ENCODE peak calls at places on chromosomes 5 and 9, in four cellular contexts. One of them, this sample, is unnamed.

GRCh38 chr5:66769839-66770617 is 173.8 kb downstream of the MAST4 start:
- DNase-seq in GM13977: no peak
- DNase-seq in NCI-H526: no peak
- DNase-seq in NCI-H1105 treated with DMSO at 0.1 percent for 48 hours: peak
- DNase-seq in this sample: no peak

GRCh38 chr9:3879731-3880493 is 354.1 kb upstream of the RFX3 start:
- DNase-seq in NCI-H526: peak
- DNase-seq in GM13977: no peak
- DNase-seq in NCI-H1105 treated with DMSO at 0.1 percent for 48 hours: peak
- DNase-seq in this sample: no peak

GRCh38 chr5:2865856-2866546 is 114.5 kb upstream of the IRX2 start:
- DNase-seq in NCI-H526: no peak
- DNase-seq in GM13977: no peak
- DNase-seq in NCI-H1105 treated with DMSO at 0.1 percent for 48 hours: no peak
- DNase-seq in this sample: no peak

GRCh38 chr5:144203750-144204596 is 33.3 kb downstream of the KCTD16 start:
- DNase-seq in GM13977: peak
- DNase-seq in NCI-H526: peak
- DNase-seq in NCI-H1105 treated with DMSO at 0.1 percent for 48 hours: peak
- DNase-seq in this sample: no peak

GRCh38 chr5:91639744-91640143 is 256.6 kb upstream of the ARRDC3 start:
- DNase-seq in NCI-H526: no peak
- DNase-seq in NCI-H1105 treated with DMSO at 0.1 percent for 48 hours: no peak
- DNase-seq in GM13977: no peak
- DNase-seq in this sample: no peak

GRCh38 chr5:108749130-108749861 is 1.6 kb downstream of the FER start:
- DNase-seq in NCI-H1105 treated with DMSO at 0.1 percent for 48 hours: no peak
- DNase-seq in NCI-H526: no peak
- DNase-seq in GM13977: peak
- DNase-seq in this sample: no peak

GRCh38 chr9:111056554-111056953 is 18.3 kb upstream of the LPAR1 start:
- DNase-seq in GM13977: no peak
- DNase-seq in NCI-H526: no peak
- DNase-seq in NCI-H1105 treated with DMSO at 0.1 percent for 48 hours: peak
- DNase-seq in this sample: no peak

GRCh38 chr9:129464972-129465833 is 155.7 kb downstream of the C9orf50 start:
- DNase-seq in GM13977: no peak
- DNase-seq in NCI-H526: no peak
- DNase-seq in NCI-H1105 treated with DMSO at 0.1 percent for 48 hours: no peak
- DNase-seq in this sample: no peak

GRCh38 chr5:89255845-89256463 is 373.0 kb upstream of the MEF2C start:
- DNase-seq in NCI-H526: peak
- DNase-seq in GM13977: no peak
- DNase-seq in NCI-H1105 treated with DMSO at 0.1 percent for 48 hours: no peak
- DNase-seq in this sample: no peak